ENCODE peak calls at places on chromosomes 4 and X, in seven cellular contexts. U, R, S, H, Y, C and X are unnamed samples.

GRCh38 chr4:101232074-101232776 is 115.1 kb downstream of the PPP3CA start:
- DNase-seq in H (no peak), C (peak), R (peak), Y (no peak), S (no peak), U (no peak), X (no peak)

GRCh38 chrX:4043951-4044350 is 330.5 kb upstream of the PRKX start:
- DNase-seq in H (no peak), S (no peak), R (no peak), Y (peak), U (no peak), C (no peak), X (no peak)

GRCh38 chrX:12978205-12979010 is 3.5 kb downstream of the TMSB4X start:
- DNase-seq in S (peak), R (no peak), H (peak), C (peak), Y (peak), U (no peak), X (peak)

GRCh38 chr4:108013955-108014354 is 24.3 kb downstream of the HADH start:
- DNase-seq in C (no peak), U (no peak), H (no peak), S (no peak), Y (no peak), R (no peak), X (no peak)

GRCh38 chr4:7195546-7196282 is 3.4 kb downstream of the SORCS2 start:
- DNase-seq in C (peak), Y (no peak), H (peak), U (no peak), S (no peak), R (peak), X (no peak)

GRCh38 chr4:138972956-138973819 is 42.4 kb upstream of the NOCT start:
- DNase-seq in C (no peak), H (no peak), S (no peak), U (no peak), R (no peak), Y (no peak), X (no peak)

GRCh38 chr4:130080872-130081451 is 985.0 kb downstream of the C4orf33 start:
- DNase-seq in H (no peak), R (no peak), S (no peak), Y (no peak), U (no peak), C (no peak), X (no peak)

GRCh38 chr4:42570221-42570620 is 86.7 kb downstream of the ATP8A1 start:
- DNase-seq in U (peak), Y (no peak), C (peak), H (peak), S (no peak), R (no peak), X (no peak)

GRCh38 chr4:8188743-8189550 is 10.1 kb upstream of the SH3TC1 start:
- DNase-seq in Y (no peak), S (no peak), U (peak), R (no peak), H (peak), C (peak), X (no peak)

GRCh38 chr4:93764647-93765246 is 63.8 kb upstream of the ATOH1 start:
- DNase-seq in U (no peak), Y (peak), R (no peak), S (peak), C (peak), H (no peak), X (no peak)

GRCh38 chrX:6053126-6053625 is 175.5 kb downstream of the NLGN4X start:
- DNase-seq in C (no peak), S (no peak), H (no peak), R (no peak), U (no peak), Y (no peak), X (no peak)

GRCh38 chrX:110755061-110755460 is 40.6 kb downstream of the CHRDL1 start:
- DNase-seq in C (no peak), S (no peak), H (no peak), Y (no peak), U (no peak), R (no peak), X (no peak)

GRCh38 chr4:38804654-38805295 is at the start of gene TLR1:
- DNase-seq in Y (no peak), C (peak), S (peak), R (no peak), H (no peak), U (no peak), X (no peak)

GRCh38 chrX:100674705-100675104 is 30.7 kb downstream of the SRPX2 start:
- DNase-seq in H (no peak), Y (no peak), U (no peak), S (peak), R (no peak), C (no peak), X (no peak)

GRCh38 chrX:40130207-40130606 is 32.4 kb upstream of the BCOR start:
- DNase-seq in H (no peak), C (peak), U (no peak), R (peak), Y (no peak), S (no peak), X (no peak)

GRCh38 chr4:169030575-169030982 is 20.5 kb upstream of the CBR4 start:
- DNase-seq in R (no peak), S (no peak), H (no peak), Y (no peak), U (no peak), C (peak), X (no peak)

GRCh38 chrX:49627030-49627777 is 28.4 kb downstream of the GAGE1 start:
- DNase-seq in C (peak), H (no peak), S (peak), Y (no peak), R (no peak), U (no peak), X (no peak)

GRCh38 chr4:71568131-71568530 is 215.7 kb downstream of the GC start:
- DNase-seq in H (no peak), S (no peak), R (no peak), C (no peak), U (no peak), Y (no peak), X (no peak)

GRCh38 chr4:4271912-4272311 is 18.0 kb downstream of the LYAR start:
- DNase-seq in H (no peak), Y (no peak), C (peak), S (no peak), R (no peak), U (no peak), X (no peak)

GRCh38 chrX:110853610-110854009 is 58.0 kb upstream of the CHRDL1 start:
- DNase-seq in H (no peak), C (peak), Y (no peak), U (no peak), R (no peak), S (no peak), X (no peak)

GRCh38 chr4:67909910-67910905 is 26.4 kb upstream of the TMPRSS11D start:
- DNase-seq in H (no peak), C (peak), Y (no peak), R (no peak), S (peak), U (no peak), X (no peak)

GRCh38 chr4:185730849-185731608 is 81.0 kb downstream of the SORBS2 start:
- DNase-seq in S (no peak), R (no peak), H (no peak), C (peak), Y (no peak), U (no peak), X (no peak)

GRCh38 chr4:181821039-181822004 is 421.9 kb upstream of the TENM3 start:
- DNase-seq in S (no peak), C (peak), R (no peak), H (no peak), Y (no peak), U (no peak), X (no peak)

GRCh38 chr4:185259719-185260118 is 50.3 kb downstream of the SNX25 start:
- DNase-seq in R (no peak), C (no peak), Y (no peak), S (no peak), U (no peak), H (no peak), X (no peak)

GRCh38 chrX:14095702-14096101 is 66.0 kb upstream of the GEMIN8 start:
- DNase-seq in H (no peak), Y (peak), S (peak), R (no peak), C (peak), U (no peak), X (peak)

GRCh38 chr4:104719539-104720230 is 225.0 kb upstream of the CXXC4 start:
- DNase-seq in U (no peak), C (no peak), H (no peak), S (no peak), R (no peak), Y (no peak), X (no peak)

GRCh38 chrX:143634373-143634685 is 1.6 kb downstream of the SLITRK4 start:
- DNase-seq in Y (no peak), U (no peak), S (no peak), H (no peak), R (peak), C (no peak), X (no peak)

GRCh38 chr4:74450298-74450683 is 5.4 kb downstream of the AREG start:
- DNase-seq in R (no peak), Y (no peak), U (no peak), H (no peak), C (peak), S (no peak), X (no peak)

GRCh38 chr4:105471566-105472176 is 2.2 kb downstream of the PPA2 start:
- DNase-seq in H (peak), U (peak), C (peak), Y (peak), S (peak), R (no peak), X (peak)

GRCh38 chr4:43763029-43763610 is 685.5 kb downstream of the KCTD8 start:
- DNase-seq in C (no peak), Y (no peak), H (no peak), U (no peak), S (no peak), R (no peak), X (no peak)

GRCh38 chrX:119573840-119574393 is 446 bp upstream of the UBE2A start:
- DNase-seq in Y (peak), R (no peak), U (peak), S (peak), H (peak), C (peak), X (no peak)

GRCh38 chrX:74117962-74118361 is 186.0 kb upstream of the ZCCHC13 start:
- DNase-seq in U (no peak), H (no peak), S (no peak), R (no peak), Y (no peak), C (no peak), X (no peak)

GRCh38 chrX:74119016-74119910 is 184.7 kb upstream of the ZCCHC13 start:
- DNase-seq in R (no peak), Y (no peak), S (no peak), C (peak), H (no peak), U (no peak), X (no peak)

GRCh38 chrX:74118503-74118902 is 185.5 kb upstream of the ZCCHC13 start:
- DNase-seq in H (no peak), R (no peak), S (no peak), Y (no peak), C (no peak), U (no peak), X (no peak)
- H3K27ac ChIP-seq in H (no peak), R (no peak), S (no peak), Y (no peak), C (no peak), U (no peak), X (no peak)

DNA sequence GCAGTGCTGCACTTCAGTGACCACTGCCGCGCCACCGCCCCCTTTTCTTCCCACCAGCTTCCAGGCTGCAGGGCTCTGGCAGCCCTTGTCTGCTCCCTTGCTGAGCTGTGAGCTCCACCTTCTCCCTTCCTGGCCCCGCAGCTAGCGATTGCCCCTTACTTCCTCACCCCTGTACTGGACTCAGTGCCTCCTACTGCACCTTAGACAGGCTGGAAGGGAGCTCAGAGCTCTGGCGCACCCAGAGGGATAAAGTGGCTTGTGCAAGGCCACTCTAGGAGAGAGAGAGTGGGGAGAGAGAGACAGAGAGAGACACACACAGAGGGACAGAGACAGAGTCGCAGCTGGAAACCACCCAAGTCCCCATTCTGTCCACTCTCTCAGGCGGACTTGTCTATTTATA is 6.0 kb downstream of the RASL11B start:
- DNase-seq in R (no peak), S (no peak), H (peak), Y (no peak), U (peak), C (no peak), X (no peak)
- H3K27ac ChIP-seq in R (no peak), S (no peak), H (peak), Y (no peak), U (no peak), C (peak), X (no peak)

DNA sequence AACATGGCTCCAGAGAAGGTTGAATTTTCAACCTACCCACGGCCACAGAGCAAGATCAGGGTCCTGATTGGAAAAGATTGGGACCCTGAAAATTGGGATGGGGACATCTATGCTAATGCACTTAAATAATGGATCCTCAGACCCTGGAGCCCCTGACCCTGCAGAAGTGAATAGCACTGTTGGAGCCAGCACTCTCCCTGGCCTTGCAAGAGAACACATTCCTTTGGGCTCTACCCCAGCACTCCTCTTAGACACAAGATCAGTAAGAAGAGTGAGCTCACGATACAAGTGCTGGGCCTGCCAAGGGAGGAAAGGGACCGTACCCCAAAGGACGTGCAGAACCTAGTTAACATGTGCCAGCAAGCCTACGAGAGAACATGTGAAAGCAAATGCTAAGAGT is 19.9 kb downstream of the CXCL13 start:
- DNase-seq in R (no peak), C (no peak), U (no peak), S (no peak), H (no peak), Y (no peak), X (no peak)
- H3K27ac ChIP-seq in R (no peak), C (no peak), U (no peak), S (no peak), H (no peak), Y (no peak), X (no peak)

DNA sequence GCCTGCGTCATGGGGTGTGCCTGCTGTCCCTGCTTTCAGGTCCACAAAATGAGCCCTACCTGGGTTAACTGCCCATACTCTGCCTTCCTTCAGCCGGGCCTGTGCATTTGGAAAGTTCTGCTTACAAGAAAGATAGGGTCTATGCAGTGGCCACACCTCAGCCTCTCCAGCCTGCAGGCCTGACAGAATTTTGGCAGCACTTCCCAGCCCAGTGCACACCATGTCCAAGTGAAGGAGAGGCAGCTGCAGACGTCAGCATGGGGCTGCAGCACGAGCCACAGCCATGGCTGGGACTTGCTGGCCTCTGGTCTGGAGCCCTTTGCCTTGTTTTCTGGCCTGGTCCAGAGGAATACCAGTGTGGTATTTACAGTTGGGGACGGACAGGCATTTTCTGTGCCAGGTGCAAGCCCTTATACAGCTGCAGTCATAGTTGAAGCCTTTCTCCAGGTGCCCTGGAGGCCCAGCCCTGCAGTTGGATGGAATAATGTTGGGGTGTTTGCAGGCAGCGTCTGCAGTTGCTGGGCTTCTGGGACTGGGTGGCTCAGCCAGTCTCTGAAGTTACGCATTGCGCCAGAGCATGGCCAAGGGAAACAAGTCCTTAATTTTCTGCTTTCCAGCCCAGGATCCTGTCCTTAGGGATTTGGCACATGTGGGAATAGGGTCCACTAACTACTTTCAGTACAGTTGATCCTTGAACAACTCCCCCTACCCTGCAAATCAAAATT is 26.2 kb downstream of the JADE1 start:
- DNase-seq in H (peak), Y (no peak), U (no peak), R (no peak), C (peak), S (no peak), X (no peak)
- H3K27ac ChIP-seq in H (peak), Y (no peak), U (no peak), R (no peak), C (no peak), S (no peak), X (no peak)